ENCODE peak calls at places on chromosomes 3 and 15, in five cellular contexts. O, W, P, I and H are unnamed samples.

GRCh38 chr15:84818221-84819131 is 1.3 kb downstream of the ALPK3 start:
- DNase-seq in O (peak), P (peak), W (no peak), I (peak), H (no peak)

GRCh38 chr15:88711806-88712205 is 73.0 kb downstream of the ISG20 start:
- DNase-seq in W (no peak), P (no peak), I (no peak), O (no peak), H (no peak)

GRCh38 chr3:23221136-23221535 is 18.0 kb downstream of the UBE2E2 start:
- DNase-seq in O (no peak), W (no peak), I (no peak), P (no peak), H (no peak)

GRCh38 chr15:40823572-40824343 is 4.8 kb downstream of the PPP1R14D start:
- DNase-seq in W (no peak), O (no peak), I (no peak), P (no peak), H (no peak)

GRCh38 chr15:33089878-33090757 is 104.4 kb downstream of the FMN1 start:
- DNase-seq in W (no peak), O (peak), I (no peak), P (no peak), H (no peak)

GRCh38 chr15:48858401-48858800 is 19.5 kb upstream of the EID1 start:
- DNase-seq in P (no peak), W (no peak), O (peak), I (no peak), H (no peak)

GRCh38 chr15:40441736-40442531 is 1.2 kb downstream of the BAHD1 start:
- DNase-seq in W (peak), P (no peak), I (peak), O (no peak), H (peak)

GRCh38 chr15:76056931-76057330 is 2.9 kb upstream of the TMEM266 start:
- DNase-seq in O (no peak), P (no peak), I (no peak), W (peak), H (no peak)

GRCh38 chr3:116256843-116257485 is 188.3 kb downstream of the LSAMP start:
- DNase-seq in I (no peak), P (no peak), W (no peak), O (no peak), H (no peak)

GRCh38 chr3:124201786-124202185 is 209.9 kb upstream of the ROPN1 start:
- DNase-seq in O (no peak), P (no peak), W (no peak), I (no peak), H (peak)

GRCh38 chr3:47780727-47781325 is 867 bp downstream of the SMARCC1 start:
- DNase-seq in W (no peak), P (no peak), O (peak), I (no peak), H (no peak)

GRCh38 chr3:69791111-69791510 is 51.8 kb downstream of the MITF start:
- DNase-seq in P (peak), O (peak), I (no peak), W (no peak), H (peak)

GRCh38 chr15:48966595-48967301 is 3.0 kb upstream of the SHC4 start:
- DNase-seq in O (peak), P (no peak), I (no peak), W (peak), H (no peak)

GRCh38 chr15:26623071-26623470 is 149.8 kb downstream of the GABRB3 start:
- DNase-seq in W (no peak), I (no peak), O (no peak), P (no peak), H (no peak)

GRCh38 chr3:138256022-138256421 is 68.9 kb downstream of the ARMC8 start:
- DNase-seq in I (no peak), P (no peak), O (peak), W (no peak), H (no peak)

GRCh38 chr15:79060175-79060574 is 30.4 kb downstream of the RASGRF1 start:
- DNase-seq in P (no peak), W (no peak), O (no peak), I (no peak), H (no peak)

GRCh38 chr3:11536936-11537612 is 106.6 kb downstream of the VGLL4 start:
- DNase-seq in W (no peak), P (no peak), O (no peak), I (no peak), H (no peak)

GRCh38 chr15:74422723-74423442 is 10.9 kb downstream of the SEMA7A start:
- DNase-seq in P (no peak), O (no peak), I (no peak), W (no peak), H (no peak)

GRCh38 chr15:48425051-48425450 is 93.8 kb downstream of the DUT start:
- DNase-seq in W (no peak), O (no peak), P (no peak), I (no peak), H (no peak)

GRCh38 chr3:177300842-177301241 is 103.6 kb upstream of the TBL1XR1 start:
- DNase-seq in P (no peak), W (no peak), O (no peak), I (no peak), H (no peak)

GRCh38 chr15:78455749-78456148 is 17.7 kb downstream of the IREB2 start:
- DNase-seq in O (no peak), W (no peak), I (no peak), P (no peak), H (no peak)

GRCh38 chr3:42014949-42015533 is 53.1 kb upstream of the ULK4 start:
- DNase-seq in O (no peak), I (no peak), P (peak), W (no peak), H (peak)

GRCh38 chr3:37141676-37142075 is 32.7 kb downstream of the LRRFIP2 start:
- DNase-seq in I (no peak), W (no peak), O (no peak), P (no peak), H (no peak)

GRCh38 chr15:64263567-64263966 is 92.4 kb downstream of the CSNK1G1 start:
- DNase-seq in P (no peak), W (peak), O (no peak), I (no peak), H (no peak)

GRCh38 chr15:68315495-68316007 is 38.0 kb downstream of the FEM1B start:
- DNase-seq in P (peak), I (peak), W (no peak), O (peak), H (no peak)

GRCh38 chr3:129615751-129616281 is 9.3 kb upstream of the PLXND1 start:
- DNase-seq in W (no peak), O (no peak), P (no peak), I (no peak), H (no peak)

GRCh38 chr3:127018306-127018828 is 35.5 kb downstream of the PLXNA1 start:
- DNase-seq in I (no peak), O (no peak), P (no peak), W (no peak), H (no peak)

GRCh38 chr15:80489030-80489594 is 84.9 kb downstream of the ARNT2 start:
- DNase-seq in P (no peak), O (peak), W (no peak), I (no peak), H (no peak)

GRCh38 chr15:68424754-68425390 is 7.1 kb downstream of the ITGA11 start:
- DNase-seq in I (no peak), W (no peak), O (peak), P (peak), H (no peak)

GRCh38 chr15:70039917-70040316 is 57.8 kb downstream of the TLE3 start:
- DNase-seq in I (no peak), W (no peak), P (no peak), O (no peak), H (no peak)

GRCh38 chr3:119769394-119770149 is 12.3 kb upstream of the NR1I2 start:
- DNase-seq in O (peak), P (no peak), I (no peak), W (no peak), H (no peak)

GRCh38 chr3:46978381-46978780 is 1.1 kb upstream of the NBEAL2 start:
- DNase-seq in I (no peak), P (no peak), O (no peak), W (no peak), H (no peak)

GRCh38 chr3:118108176-118108575 is 926.5 kb downstream of the IGSF11 start:
- DNase-seq in P (no peak), I (no peak), W (no peak), O (no peak), H (no peak)

GRCh38 chr3:160577093-160577492 is 11.7 kb upstream of the KPNA4 start:
- DNase-seq in I (no peak), O (no peak), P (no peak), W (no peak), H (no peak)

GRCh38 chr3:88059380-88060160 is 515 bp downstream of the ZNF654 start:
- DNase-seq in I (no peak), O (no peak), P (peak), W (no peak), H (no peak)

GRCh38 chr15:63402498-63403253 is 21.0 kb upstream of the CA12 start:
- DNase-seq in I (no peak), W (no peak), P (no peak), O (peak), H (no peak)

GRCh38 chr15:99403597-99403996 is 152.3 kb downstream of the LRRC28 start:
- DNase-seq in W (no peak), O (no peak), I (no peak), P (no peak), H (no peak)

GRCh38 chr15:31338318-31338878 is 11.8 kb downstream of the KLF13 start:
- DNase-seq in W (no peak), P (no peak), O (no peak), I (no peak), H (no peak)

DNA sequence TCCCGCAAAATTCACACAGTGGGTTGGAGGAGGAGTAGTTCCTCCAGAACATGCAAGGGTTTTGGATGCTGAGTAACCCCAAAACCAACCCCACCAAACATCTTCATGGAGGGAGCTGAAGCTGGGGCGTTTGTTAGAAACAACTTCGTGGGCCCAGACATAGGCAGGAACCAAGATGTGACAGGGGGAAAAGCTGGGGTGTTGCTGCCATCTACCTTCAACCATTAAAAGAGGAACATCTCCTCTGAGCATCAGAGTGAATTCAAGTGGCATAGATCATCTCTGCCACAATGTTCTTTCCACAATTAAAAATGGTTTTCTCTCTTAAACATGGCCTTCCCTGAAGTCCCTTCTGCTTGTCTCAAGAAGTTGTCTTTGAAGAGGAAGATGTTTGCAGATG is 20.5 kb downstream of the SIDT1 start:
- DNase-seq in P (no peak), W (no peak), I (no peak), O (no peak), H (no peak)
- TF ChIP-seq CTCF in P (no peak), W (peak), I (no peak), O (no peak), H (no peak)

DNA sequence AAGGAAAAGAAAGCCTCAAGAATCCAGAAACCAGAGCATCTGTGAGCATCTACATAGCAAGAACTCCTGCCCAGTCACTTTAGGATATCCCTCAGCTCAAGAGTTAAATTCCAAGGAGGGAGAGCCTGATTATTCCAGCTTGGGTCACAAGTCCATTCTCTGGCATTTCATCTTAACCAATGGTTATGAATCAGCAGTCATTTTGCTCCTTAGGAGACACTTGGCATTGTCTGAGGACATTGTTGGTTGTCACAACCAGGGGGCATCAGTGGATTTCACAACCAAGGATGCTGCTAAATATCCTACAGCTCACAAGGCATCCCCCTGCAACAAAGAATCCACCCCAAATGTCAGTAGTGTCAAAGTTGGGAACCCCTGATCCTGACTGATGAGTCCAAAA is 51.0 kb upstream of the LMCD1 start:
- DNase-seq in I (no peak), P (no peak), W (no peak), O (no peak), H (no peak)
- TF ChIP-seq CTCF in I (no peak), P (no peak), W (no peak), O (no peak), H (no peak)

GRCh38 chr3:140096037-140096436 is 161.1 kb downstream of the CLSTN2 start:
- DNase-seq in P (no peak), I (no peak), W (no peak), O (no peak), H (no peak)
- TF ChIP-seq CTCF in P (no peak), I (no peak), W (no peak), O (no peak), H (no peak)

GRCh38 chr3:60584250-60584649 is 667.0 kb downstream of the FHIT start:
- DNase-seq in I (no peak), O (no peak), P (no peak), W (no peak), H (no peak)

GRCh38 chr3:60580826-60581225 is 670.4 kb downstream of the FHIT start:
- DNase-seq in W (no peak), I (no peak), P (no peak), O (no peak), H (no peak)

GRCh38 chr3:60579734-60580133 is 671.5 kb downstream of the FHIT start:
- DNase-seq in I (no peak), P (no peak), O (peak), W (no peak), H (no peak)

GRCh38 chr3:60578936-60579335 is 672.3 kb downstream of the FHIT start:
- DNase-seq in I (no peak), O (no peak), P (no peak), W (no peak), H (no peak)

GRCh38 chr3:60582285-60582684 is 669.0 kb downstream of the FHIT start:
- DNase-seq in O (peak), W (no peak), P (no peak), I (peak), H (no peak)
- TF ChIP-seq CTCF in O (peak), W (no peak), P (no peak), I (peak), H (peak)

DNA sequence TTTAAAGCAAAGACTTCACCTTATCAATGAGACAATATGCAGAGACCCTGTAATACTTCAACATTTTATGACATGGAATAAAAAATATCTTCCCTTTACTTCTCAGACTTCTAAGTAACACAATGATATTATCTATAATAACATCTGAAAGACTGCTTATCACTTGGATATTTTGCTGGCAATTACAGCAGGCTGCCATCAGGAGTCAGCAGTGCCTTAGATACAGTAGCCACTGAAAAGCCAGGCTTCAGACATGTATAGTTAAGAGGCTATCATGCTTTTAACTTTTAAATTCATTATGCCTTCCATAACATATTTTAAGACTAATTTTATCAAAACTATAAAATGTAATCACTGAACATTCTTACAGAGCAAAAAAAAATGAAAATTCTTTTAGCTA is 227.5 kb downstream of the NEK10 start:
- DNase-seq in P (no peak), I (no peak), O (peak), W (no peak), H (no peak)
- TF ChIP-seq CTCF in P (no peak), I (no peak), O (peak), W (no peak), H (no peak)

GRCh38 chr3:43340403-43340802 is 54.1 kb downstream of the SNRK start:
- DNase-seq in P (no peak), W (no peak), O (no peak), I (no peak), H (no peak)

GRCh38 chr3:43330981-43331380 is 44.6 kb downstream of the SNRK start:
- DNase-seq in W (no peak), I (no peak), P (no peak), O (peak), H (no peak)

GRCh38 chr3:43338295-43338694 is 52.0 kb downstream of the SNRK start:
- DNase-seq in P (no peak), I (no peak), W (no peak), O (peak), H (no peak)

GRCh38 chr3:43341788-43342187 is 55.4 kb downstream of the SNRK start:
- DNase-seq in I (no peak), W (no peak), P (no peak), O (no peak), H (no peak)

GRCh38 chr3:43335799-43336198 is 49.5 kb downstream of the SNRK start:
- DNase-seq in O (no peak), W (no peak), P (no peak), I (no peak), H (no peak)
- TF ChIP-seq CTCF in O (no peak), W (no peak), P (no peak), I (no peak), H (no peak)

GRCh38 chr15:29018406-29018805 is 132.6 kb downstream of the APBA2 start:
- DNase-seq in I (no peak), P (peak), O (no peak), W (no peak), H (no peak)
- TF ChIP-seq CTCF in I (peak), P (no peak), O (no peak), W (no peak), H (no peak)

GRCh38 chr3:5729852-5730251 is 542.3 kb downstream of the EDEM1 start:
- DNase-seq in P (no peak), W (no peak), O (no peak), I (no peak), H (no peak)

GRCh38 chr3:5733995-5734394 is 546.5 kb downstream of the EDEM1 start:
- DNase-seq in O (no peak), W (no peak), I (no peak), P (no peak), H (no peak)

GRCh38 chr3:5732081-5732480 is 544.6 kb downstream of the EDEM1 start:
- DNase-seq in O (no peak), W (no peak), I (no peak), P (no peak), H (no peak)

GRCh38 chr3:5728085-5728484 is 540.6 kb downstream of the EDEM1 start:
- DNase-seq in P (no peak), W (no peak), I (no peak), O (no peak), H (no peak)

DNA sequence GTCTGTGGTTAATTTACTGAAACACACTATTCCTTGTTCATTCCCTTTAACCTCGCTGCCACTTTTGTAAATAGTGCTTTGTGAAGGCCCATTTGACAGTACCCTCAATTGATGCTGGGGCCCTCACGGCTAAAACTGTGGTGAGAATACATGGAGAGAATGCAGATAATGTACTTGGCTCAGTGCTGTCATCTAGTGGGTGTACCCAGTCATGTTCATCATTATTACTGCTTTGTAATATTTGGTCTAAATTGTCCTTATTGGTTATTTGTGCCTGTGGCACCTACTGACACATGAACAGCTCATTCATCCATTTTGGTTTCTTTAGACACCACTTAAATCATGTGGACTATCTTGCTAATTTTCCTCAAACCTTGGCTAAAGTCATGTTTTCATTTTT is 543.6 kb downstream of the EDEM1 start:
- DNase-seq in O (no peak), W (peak), I (no peak), P (no peak), H (no peak)
- TF ChIP-seq CTCF in O (no peak), W (no peak), I (no peak), P (no peak), H (no peak)

DNA sequence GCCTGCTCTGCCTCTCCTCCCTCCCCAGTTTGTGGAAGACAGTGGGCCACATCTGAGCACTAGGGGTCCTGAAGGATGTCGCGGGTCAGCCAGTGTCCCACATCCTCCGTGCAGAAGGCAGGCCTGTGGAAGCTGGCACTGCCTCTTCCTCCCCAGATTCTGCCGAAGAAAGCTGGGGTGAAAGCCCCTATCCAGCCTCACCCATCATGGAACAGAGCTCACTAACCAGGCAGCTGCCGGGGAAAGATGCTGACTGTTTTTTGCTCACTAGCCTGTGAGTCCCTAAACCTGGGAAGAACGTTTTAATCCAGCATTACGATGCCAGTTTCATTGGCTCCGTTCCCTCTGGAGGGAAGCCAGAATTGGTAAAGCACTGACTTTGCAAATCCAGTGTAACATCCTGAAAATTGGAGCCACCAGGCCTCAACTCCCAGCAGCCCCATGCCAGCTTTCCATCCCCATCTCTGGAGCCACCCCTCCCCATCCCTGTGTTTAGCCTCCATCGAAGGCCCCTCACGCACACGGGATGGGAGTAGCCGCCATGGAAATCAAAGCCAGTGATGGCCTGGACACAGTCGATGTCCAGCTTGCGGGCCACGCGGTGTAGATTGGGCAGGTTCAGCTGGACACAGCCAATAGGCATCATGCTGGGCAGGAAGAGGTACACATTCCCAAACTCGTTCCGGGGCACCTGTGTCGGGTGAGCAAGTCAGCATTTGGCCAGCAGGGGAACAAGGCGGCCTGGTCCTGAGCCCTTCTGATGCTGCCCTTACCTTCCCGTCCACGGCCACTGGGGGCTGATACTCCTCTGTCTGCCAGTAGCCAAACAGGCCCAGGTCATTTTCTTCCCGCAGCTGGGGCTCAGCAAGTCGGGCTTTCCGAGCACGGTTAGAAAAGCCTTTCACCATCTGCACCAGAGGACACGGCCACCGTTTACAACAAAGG is 23.5 kb downstream of the TMEM43 start:
- DNase-seq in P (peak), W (no peak), O (no peak), I (peak), H (peak)
- TF ChIP-seq CTCF in P (no peak), W (no peak), O (peak), I (peak), H (peak)